ENCODE peak calls at places on chromosomes 13 and 19, in seven cellular contexts. B is sigmoid colon; M is NB4; A is effector CD4-positive, alpha-beta T cell; E is A172; J is NCI-H460; H is left colon. W is an unnamed sample.

GRCh38 chr13:28478127-28478526 is 16.8 kb downstream of the FLT1 start:
- DNase-seq in B (no peak), M (no peak), A (no peak), E (no peak), J (no peak), H (no peak), W (no peak)

GRCh38 chr19:39997595-39998216 is 846 bp downstream of the ZNF546 start:
- DNase-seq in B (no peak), M (no peak), A (no peak), E (no peak), J (no peak), H (no peak), W (no peak)

GRCh38 chr19:18737954-18738351 is 53.2 kb downstream of the COMP start:
- DNase-seq in B (no peak), M (no peak), A (no peak), E (no peak), J (no peak), H (no peak), W (no peak)

GRCh38 chr13:29497137-29497654 is 98.3 kb downstream of the SLC7A1 start:
- DNase-seq in B (peak), M (no peak), A (no peak), E (no peak), J (no peak), H (no peak), W (peak)

GRCh38 chr19:44603201-44603945 is 10.0 kb upstream of the IGSF23 start:
- DNase-seq in B (no peak), M (no peak), A (no peak), E (peak), J (no peak), H (no peak), W (no peak)

GRCh38 chr13:60090579-60090978 is 73.1 kb downstream of the DIAPH3 start:
- DNase-seq in B (no peak), M (no peak), A (no peak), E (no peak), J (no peak), H (no peak), W (no peak)

GRCh38 chr13:71169125-71169524 is 697.9 kb downstream of the DACH1 start:
- DNase-seq in B (no peak), M (no peak), A (no peak), E (no peak), J (no peak), H (no peak), W (no peak)

GRCh38 chr13:27795718-27796019 is 3.4 kb downstream of the GSX1 start:
- DNase-seq in B (no peak), M (no peak), A (no peak), E (no peak), J (no peak), H (no peak), W (no peak)

GRCh38 chr19:27746691-27747380 is 1466.1 kb downstream of the UQCRFS1 start:
- DNase-seq in B (peak), M (peak), A (no peak), E (no peak), J (no peak), H (peak), W (peak)

GRCh38 chr19:45294291-45295029 is 28.2 kb downstream of the CKM start:
- DNase-seq in B (no peak), M (no peak), A (no peak), E (no peak), J (no peak), H (no peak), W (no peak)

W was measured in mesenteric fat pad.